ENCODE peak calls at places on chromosomes 11 and 22, in ten cellular contexts. One of them, this sample, is unnamed.

GRCh38 chr22:48842583-48842945 is 985.1 kb downstream of the BRD1 start:
- DNase-seq in NCI-H774: no peak
- DNase-seq in anterior cingulate cortex: no peak
- DNase-seq in NCI-H2081: no peak
- DNase-seq in NCI-H510A: no peak
- DNase-seq in activated CD8-positive, alpha-beta memory T cell treated with anti-CD3 and anti-CD28 coated beads for 24 hours: no peak
- DNase-seq in body of pancreas: no peak
- DNase-seq in activated CD4-positive, CD25-positive, alpha-beta regulatory T cell treated with anti-CD3 and anti-CD28 coated beads, Interleukin-2, amount 50 U/mL, for 72 hours: no peak
- DNase-seq in activated T-helper 1 cell treated with anti-CD3 and anti-CD28 coated beads, Interleukin-2, amount 50 U/mL, for 16 hours: no peak
- DNase-seq in A549: no peak
- DNase-seq in this sample: no peak

GRCh38 chr22:17158176-17158567 is 905 bp downstream of the HDHD5 start:
- DNase-seq in NCI-H510A: no peak
- DNase-seq in body of pancreas: no peak
- DNase-seq in anterior cingulate cortex: no peak
- DNase-seq in activated T-helper 1 cell treated with anti-CD3 and anti-CD28 coated beads, Interleukin-2, amount 50 U/mL, for 16 hours: no peak
- DNase-seq in NCI-H774: no peak
- DNase-seq in activated CD4-positive, CD25-positive, alpha-beta regulatory T cell treated with anti-CD3 and anti-CD28 coated beads, Interleukin-2, amount 50 U/mL, for 72 hours: no peak
- DNase-seq in activated CD8-positive, alpha-beta memory T cell treated with anti-CD3 and anti-CD28 coated beads for 24 hours: no peak
- DNase-seq in A549: no peak
- DNase-seq in NCI-H2081: no peak
- DNase-seq in this sample: no peak

GRCh38 chr22:46584081-46584903 is 35.9 kb upstream of the GRAMD4 start:
- DNase-seq in activated T-helper 1 cell treated with anti-CD3 and anti-CD28 coated beads, Interleukin-2, amount 50 U/mL, for 16 hours: no peak
- DNase-seq in body of pancreas: no peak
- DNase-seq in activated CD4-positive, CD25-positive, alpha-beta regulatory T cell treated with anti-CD3 and anti-CD28 coated beads, Interleukin-2, amount 50 U/mL, for 72 hours: no peak
- DNase-seq in anterior cingulate cortex: no peak
- DNase-seq in NCI-H2081: peak
- DNase-seq in NCI-H774: no peak
- DNase-seq in NCI-H510A: no peak
- DNase-seq in activated CD8-positive, alpha-beta memory T cell treated with anti-CD3 and anti-CD28 coated beads for 24 hours: no peak
- DNase-seq in A549: no peak
- DNase-seq in this sample: no peak

GRCh38 chr11:11958403-11958802 is 50.0 kb downstream of the DKK3 start:
- DNase-seq in activated CD4-positive, CD25-positive, alpha-beta regulatory T cell treated with anti-CD3 and anti-CD28 coated beads, Interleukin-2, amount 50 U/mL, for 72 hours: no peak
- DNase-seq in NCI-H774: no peak
- DNase-seq in anterior cingulate cortex: no peak
- DNase-seq in NCI-H510A: no peak
- DNase-seq in activated CD8-positive, alpha-beta memory T cell treated with anti-CD3 and anti-CD28 coated beads for 24 hours: no peak
- DNase-seq in A549: no peak
- DNase-seq in NCI-H2081: no peak
- DNase-seq in body of pancreas: no peak
- DNase-seq in activated T-helper 1 cell treated with anti-CD3 and anti-CD28 coated beads, Interleukin-2, amount 50 U/mL, for 16 hours: no peak
- DNase-seq in this sample: no peak

GRCh38 chr11:118180300-118180703 is 3.9 kb upstream of the SCN2B start:
- DNase-seq in NCI-H2081: no peak
- DNase-seq in body of pancreas: no peak
- DNase-seq in activated CD4-positive, CD25-positive, alpha-beta regulatory T cell treated with anti-CD3 and anti-CD28 coated beads, Interleukin-2, amount 50 U/mL, for 72 hours: no peak
- DNase-seq in NCI-H774: no peak
- DNase-seq in activated T-helper 1 cell treated with anti-CD3 and anti-CD28 coated beads, Interleukin-2, amount 50 U/mL, for 16 hours: no peak
- DNase-seq in A549: peak
- DNase-seq in NCI-H510A: no peak
- DNase-seq in anterior cingulate cortex: peak
- DNase-seq in activated CD8-positive, alpha-beta memory T cell treated with anti-CD3 and anti-CD28 coated beads for 24 hours: no peak
- DNase-seq in this sample: peak

GRCh38 chr11:9568854-9569587 is 4.4 kb upstream of the WEE1 start:
- DNase-seq in NCI-H774: peak
- DNase-seq in NCI-H2081: peak
- DNase-seq in activated CD8-positive, alpha-beta memory T cell treated with anti-CD3 and anti-CD28 coated beads for 24 hours: no peak
- DNase-seq in NCI-H510A: no peak
- DNase-seq in anterior cingulate cortex: no peak
- DNase-seq in activated CD4-positive, CD25-positive, alpha-beta regulatory T cell treated with anti-CD3 and anti-CD28 coated beads, Interleukin-2, amount 50 U/mL, for 72 hours: no peak
- DNase-seq in activated T-helper 1 cell treated with anti-CD3 and anti-CD28 coated beads, Interleukin-2, amount 50 U/mL, for 16 hours: no peak
- DNase-seq in A549: peak
- DNase-seq in body of pancreas: peak
- DNase-seq in this sample: peak

GRCh38 chr22:18071968-18072310 is 5.9 kb upstream of the PEX26 start:
- DNase-seq in activated CD8-positive, alpha-beta memory T cell treated with anti-CD3 and anti-CD28 coated beads for 24 hours: no peak
- DNase-seq in activated T-helper 1 cell treated with anti-CD3 and anti-CD28 coated beads, Interleukin-2, amount 50 U/mL, for 16 hours: no peak
- DNase-seq in anterior cingulate cortex: no peak
- DNase-seq in A549: no peak
- DNase-seq in activated CD4-positive, CD25-positive, alpha-beta regulatory T cell treated with anti-CD3 and anti-CD28 coated beads, Interleukin-2, amount 50 U/mL, for 72 hours: no peak
- DNase-seq in NCI-H510A: no peak
- DNase-seq in NCI-H2081: no peak
- DNase-seq in body of pancreas: no peak
- DNase-seq in NCI-H774: no peak
- DNase-seq in this sample: no peak

GRCh38 chr22:48948575-48949170 is 879.0 kb downstream of the BRD1 start:
- DNase-seq in NCI-H510A: no peak
- DNase-seq in activated CD4-positive, CD25-positive, alpha-beta regulatory T cell treated with anti-CD3 and anti-CD28 coated beads, Interleukin-2, amount 50 U/mL, for 72 hours: no peak
- DNase-seq in NCI-H774: no peak
- DNase-seq in anterior cingulate cortex: no peak
- DNase-seq in A549: no peak
- DNase-seq in activated T-helper 1 cell treated with anti-CD3 and anti-CD28 coated beads, Interleukin-2, amount 50 U/mL, for 16 hours: no peak
- DNase-seq in NCI-H2081: no peak
- DNase-seq in body of pancreas: no peak
- DNase-seq in activated CD8-positive, alpha-beta memory T cell treated with anti-CD3 and anti-CD28 coated beads for 24 hours: no peak
- DNase-seq in this sample: no peak

GRCh38 chr11:107545101-107545514 is 20.4 kb downstream of the ALKBH8 start:
- DNase-seq in activated CD8-positive, alpha-beta memory T cell treated with anti-CD3 and anti-CD28 coated beads for 24 hours: no peak
- DNase-seq in A549: no peak
- DNase-seq in NCI-H2081: no peak
- DNase-seq in activated CD4-positive, CD25-positive, alpha-beta regulatory T cell treated with anti-CD3 and anti-CD28 coated beads, Interleukin-2, amount 50 U/mL, for 72 hours: no peak
- DNase-seq in activated T-helper 1 cell treated with anti-CD3 and anti-CD28 coated beads, Interleukin-2, amount 50 U/mL, for 16 hours: no peak
- DNase-seq in NCI-H510A: no peak
- DNase-seq in NCI-H774: no peak
- DNase-seq in anterior cingulate cortex: no peak
- DNase-seq in body of pancreas: no peak
- DNase-seq in this sample: peak

GRCh38 chr22:19889951-19890350 is 35.3 kb upstream of the GNB1L start:
- DNase-seq in NCI-H774: no peak
- DNase-seq in body of pancreas: no peak
- DNase-seq in activated CD8-positive, alpha-beta memory T cell treated with anti-CD3 and anti-CD28 coated beads for 24 hours: peak
- DNase-seq in anterior cingulate cortex: no peak
- DNase-seq in activated T-helper 1 cell treated with anti-CD3 and anti-CD28 coated beads, Interleukin-2, amount 50 U/mL, for 16 hours: no peak
- DNase-seq in NCI-H510A: no peak
- DNase-seq in NCI-H2081: no peak
- DNase-seq in activated CD4-positive, CD25-positive, alpha-beta regulatory T cell treated with anti-CD3 and anti-CD28 coated beads, Interleukin-2, amount 50 U/mL, for 72 hours: no peak
- DNase-seq in A549: no peak
- DNase-seq in this sample: no peak

GRCh38 chr11:36454991-36455611 is 55.0 kb downstream of the TRAF6 start:
- DNase-seq in activated CD8-positive, alpha-beta memory T cell treated with anti-CD3 and anti-CD28 coated beads for 24 hours: no peak
- DNase-seq in activated CD4-positive, CD25-positive, alpha-beta regulatory T cell treated with anti-CD3 and anti-CD28 coated beads, Interleukin-2, amount 50 U/mL, for 72 hours: no peak
- DNase-seq in anterior cingulate cortex: no peak
- DNase-seq in A549: no peak
- DNase-seq in activated T-helper 1 cell treated with anti-CD3 and anti-CD28 coated beads, Interleukin-2, amount 50 U/mL, for 16 hours: no peak
- DNase-seq in NCI-H510A: no peak
- DNase-seq in body of pancreas: no peak
- DNase-seq in NCI-H774: peak
- DNase-seq in NCI-H2081: peak
- DNase-seq in this sample: no peak

GRCh38 chr22:34914871-34915270 is 151.1 kb upstream of the ISX start:
- DNase-seq in anterior cingulate cortex: no peak
- DNase-seq in NCI-H510A: no peak
- DNase-seq in A549: no peak
- DNase-seq in activated T-helper 1 cell treated with anti-CD3 and anti-CD28 coated beads, Interleukin-2, amount 50 U/mL, for 16 hours: no peak
- DNase-seq in NCI-H2081: no peak
- DNase-seq in activated CD4-positive, CD25-positive, alpha-beta regulatory T cell treated with anti-CD3 and anti-CD28 coated beads, Interleukin-2, amount 50 U/mL, for 72 hours: no peak
- DNase-seq in body of pancreas: no peak
- DNase-seq in NCI-H774: no peak
- DNase-seq in activated CD8-positive, alpha-beta memory T cell treated with anti-CD3 and anti-CD28 coated beads for 24 hours: no peak
- DNase-seq in this sample: no peak

GRCh38 chr11:119540370-119541125 is 117.6 kb upstream of the THY1 start:
- DNase-seq in body of pancreas: no peak
- DNase-seq in anterior cingulate cortex: no peak
- DNase-seq in activated T-helper 1 cell treated with anti-CD3 and anti-CD28 coated beads, Interleukin-2, amount 50 U/mL, for 16 hours: no peak
- DNase-seq in A549: no peak
- DNase-seq in activated CD4-positive, CD25-positive, alpha-beta regulatory T cell treated with anti-CD3 and anti-CD28 coated beads, Interleukin-2, amount 50 U/mL, for 72 hours: no peak
- DNase-seq in NCI-H510A: no peak
- DNase-seq in NCI-H774: no peak
- DNase-seq in activated CD8-positive, alpha-beta memory T cell treated with anti-CD3 and anti-CD28 coated beads for 24 hours: peak
- DNase-seq in NCI-H2081: no peak
- DNase-seq in this sample: no peak

GRCh38 chr22:31631381-31631780 is 30.6 kb downstream of the PISD start:
- DNase-seq in body of pancreas: no peak
- DNase-seq in activated CD4-positive, CD25-positive, alpha-beta regulatory T cell treated with anti-CD3 and anti-CD28 coated beads, Interleukin-2, amount 50 U/mL, for 72 hours: no peak
- DNase-seq in NCI-H510A: no peak
- DNase-seq in NCI-H2081: no peak
- DNase-seq in activated T-helper 1 cell treated with anti-CD3 and anti-CD28 coated beads, Interleukin-2, amount 50 U/mL, for 16 hours: no peak
- DNase-seq in A549: no peak
- DNase-seq in activated CD8-positive, alpha-beta memory T cell treated with anti-CD3 and anti-CD28 coated beads for 24 hours: peak
- DNase-seq in NCI-H774: no peak
- DNase-seq in anterior cingulate cortex: no peak
- DNase-seq in this sample: no peak

GRCh38 chr11:119478711-119479285 is 55.8 kb upstream of the THY1 start:
- DNase-seq in activated CD8-positive, alpha-beta memory T cell treated with anti-CD3 and anti-CD28 coated beads for 24 hours: peak
- DNase-seq in activated CD4-positive, CD25-positive, alpha-beta regulatory T cell treated with anti-CD3 and anti-CD28 coated beads, Interleukin-2, amount 50 U/mL, for 72 hours: no peak
- DNase-seq in activated T-helper 1 cell treated with anti-CD3 and anti-CD28 coated beads, Interleukin-2, amount 50 U/mL, for 16 hours: no peak
- DNase-seq in anterior cingulate cortex: no peak
- DNase-seq in NCI-H774: no peak
- DNase-seq in A549: no peak
- DNase-seq in NCI-H2081: no peak
- DNase-seq in body of pancreas: no peak
- DNase-seq in NCI-H510A: no peak
- DNase-seq in this sample: no peak

This sample was measured in GM12865.